ENCODE peak calls at places on chromosomes 3 and 15, in nine cellular contexts. U, Y, B, N, Q, D, E, R and S are unnamed samples.

GRCh38 chr3:134038071-134038491 is 8.4 kb upstream of the SLCO2A1 start:
- DNase-seq in U (peak; percentile 3), Y (no peak), B (no peak), N (no peak), Q (no peak), D (no peak), E (no peak), R (no peak), S (no peak)

GRCh38 chr3:183008799-183009198 is 28.5 kb upstream of the DCUN1D1 start:
- DNase-seq in U (no peak), Y (no peak), B (no peak), N (peak; percentile 68), Q (no peak), D (no peak), E (no peak), R (no peak), S (no peak)

GRCh38 chr3:62046326-62046725 is 327.0 kb downstream of the FEZF2 start:
- DNase-seq in U (peak; percentile 34), Y (no peak), B (no peak), N (no peak), Q (no peak), D (no peak), E (no peak), R (no peak), S (no peak)

GRCh38 chr15:62021991-62022600 is 38.2 kb downstream of the VPS13C start:
- DNase-seq in U (peak; percentile 3), Y (no peak), B (no peak), N (no peak), Q (no peak), D (peak; percentile 15), E (no peak), R (peak; percentile 36), S (no peak)

GRCh38 chr15:77830041-77830440 is 197.3 kb upstream of the LINGO1 start:
- DNase-seq in U (peak; percentile 86), Y (peak; percentile 31), B (no peak), N (peak; percentile 55), Q (peak; percentile 14), D (no peak), E (no peak), R (no peak), S (no peak)

GRCh38 chr15:64921711-64922110 is 10.0 kb downstream of the ANKDD1A start:
- DNase-seq in U (no peak), Y (peak; percentile 9), B (no peak), N (no peak), Q (no peak), D (no peak), E (peak; percentile 57), R (peak; percentile 82), S (no peak)

GRCh38 chr3:177934001-177934891 is 602.0 kb upstream of the KCNMB2 start:
- DNase-seq in U (peak; percentile 93), Y (no peak), B (peak; percentile 22), N (peak; percentile 27), Q (no peak), D (peak; percentile 14), E (no peak), R (peak; percentile 21), S (no peak)

GRCh38 chr15:57915827-57916531 is 149.5 kb downstream of the ALDH1A2 start:
- DNase-seq in U (peak; percentile 10), Y (no peak), B (no peak), N (no peak), Q (no peak), D (no peak), E (no peak), R (no peak), S (no peak)

GRCh38 chr15:46703352-46703861 is 1013.9 kb upstream of the SEMA6D start:
- DNase-seq in U (no peak), Y (no peak), B (no peak), N (no peak), Q (no peak), D (no peak), E (no peak), R (no peak), S (no peak)

GRCh38 chr15:92645051-92645631 is 10.4 kb downstream of the FAM174B start:
- DNase-seq in U (no peak), Y (no peak), B (no peak), N (no peak), Q (no peak), D (no peak), E (no peak), R (peak; percentile 72), S (no peak)

GRCh38 chr3:184566441-184567414 is 5.1 kb downstream of the EPHB3 start:
- DNase-seq in U (no peak), Y (peak; percentile 56), B (peak; percentile 65), N (no peak), Q (peak; percentile 61), D (no peak), E (no peak), R (peak; percentile 67), S (no peak)

GRCh38 chr3:23968467-23969184 is 23.5 kb downstream of the NR1D2 start:
- DNase-seq in U (peak; percentile 32), Y (peak; percentile 80), B (no peak), N (peak; percentile 56), Q (no peak), D (no peak), E (no peak), R (peak; percentile 73), S (no peak)

GRCh38 chr15:62779041-62779810 is 263.3 kb upstream of the TPM1 start:
- DNase-seq in U (peak; percentile 79), Y (no peak), B (peak; percentile 37), N (peak; percentile 48), Q (no peak), D (no peak), E (no peak), R (peak; percentile 14), S (peak; percentile 72)

GRCh38 chr3:106339551-106339950 is 470.7 kb upstream of the CBLB start:
- DNase-seq in U (no peak), Y (peak; percentile 20), B (no peak), N (no peak), Q (no peak), D (no peak), E (no peak), R (peak; percentile 52), S (no peak)

GRCh38 chr15:45087513-45087912 is 26.5 kb downstream of the DUOX2 start:
- DNase-seq in U (no peak), Y (no peak), B (no peak), N (no peak), Q (no peak), D (peak; percentile 38), E (no peak), R (no peak), S (no peak)

DNA sequence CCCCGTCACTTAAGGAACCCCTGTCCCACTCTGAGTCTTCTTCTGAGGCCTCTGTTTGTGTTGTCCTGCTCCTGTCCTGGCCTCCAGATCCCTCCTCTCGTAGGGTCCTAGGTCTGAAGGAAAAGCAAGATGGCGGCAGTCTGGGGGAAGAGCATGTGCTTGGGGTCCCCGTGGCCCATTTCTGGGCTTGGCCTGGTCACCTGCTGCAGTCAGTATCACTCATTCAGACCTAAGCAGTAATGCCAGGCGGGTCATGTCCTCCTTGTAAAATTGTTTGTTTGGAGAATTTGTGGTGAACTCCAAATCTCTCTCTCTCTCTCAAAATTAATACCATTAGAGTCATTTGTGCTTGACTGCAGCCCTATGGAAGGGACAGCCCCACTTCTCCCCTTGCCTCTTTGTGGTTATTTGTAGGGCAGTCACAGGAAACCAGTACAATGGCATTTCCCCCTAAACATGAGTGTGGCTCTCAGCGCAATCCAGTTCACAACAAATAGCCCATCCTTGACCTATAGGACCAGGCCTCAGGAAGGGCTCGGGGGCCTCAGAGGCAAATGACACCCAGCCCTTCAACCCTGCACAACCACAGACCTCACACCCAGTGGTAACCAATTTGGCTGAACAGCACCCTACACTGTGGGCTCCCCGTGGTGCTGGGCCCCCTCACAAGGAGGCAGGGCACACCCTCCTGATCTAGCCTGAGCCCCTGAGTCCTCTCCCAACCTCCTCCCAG is 173.5 kb downstream of the OR4M2 start:
- DNase-seq in U (no peak), Y (no peak), B (no peak), N (no peak), Q (peak; percentile 69), D (no peak), E (no peak), R (no peak), S (no peak)
- H3K9me3 ChIP-seq in U (peaks cover 5% of the 10 kb centered on the region), Y (no peaks in the 10 kb centered on the region), B (no peaks in the 10 kb centered on the region), N (peaks cover 7% of the 10 kb centered on the region), Q (no peaks in the 10 kb centered on the region), D (no peaks in the 10 kb centered on the region), E (no peaks in the 10 kb centered on the region), R (peaks cover 32% of the 10 kb centered on the region), S (no peaks in the 10 kb centered on the region)

DNA sequence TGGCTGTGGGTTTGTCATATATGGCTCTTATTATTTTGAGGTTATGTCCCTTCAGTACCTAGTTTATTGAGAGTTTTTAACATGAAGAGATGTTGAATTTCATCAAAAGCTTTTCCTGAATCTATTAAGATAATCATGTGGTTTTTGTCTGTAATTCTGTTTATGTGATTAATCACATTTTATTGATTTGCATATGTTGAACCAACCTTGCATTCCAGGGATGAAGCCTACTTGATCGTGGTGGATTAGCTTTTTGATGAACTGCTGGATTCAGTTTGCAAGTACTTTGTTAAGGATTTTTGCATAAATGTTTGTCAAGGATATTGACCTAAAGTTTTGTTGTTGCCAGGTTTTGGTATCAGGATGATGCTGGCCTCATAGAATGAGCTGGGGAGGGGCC is 33.1 kb upstream of the IQCF2 start:
- DNase-seq in U (no peak), Y (no peak), B (no peak), N (no peak), Q (no peak), D (no peak), E (no peak), R (no peak), S (no peak)
- H3K4me3 ChIP-seq in U (no peak overlapping the region), Y (no peak overlapping the region), B (no peak overlapping the region), N (no peak overlapping the region), Q (no peak overlapping the region), D (no peak overlapping the region), E (no peak overlapping the region), R (no peak overlapping the region), S (no peak overlapping the region)

GRCh38 chr15:80073197-80073596 is 13.7 kb downstream of the ZFAND6 start:
- DNase-seq in U (no peak), Y (no peak), B (no peak), N (no peak), Q (no peak), D (no peak), E (no peak), R (no peak), S (no peak)
- H3K4me1 ChIP-seq in U (peaks cover 41% of the 10 kb centered on the region), Y (peaks cover 8% of the 10 kb centered on the region), B (peaks cover 54% of the 10 kb centered on the region), N (peaks cover 3% of the 10 kb centered on the region), Q (peaks cover 3% of the 10 kb centered on the region), D (peaks cover 91% of the 10 kb centered on the region), E (peaks cover 37% of the 10 kb centered on the region), R (peaks cover 32% of the 10 kb centered on the region), S (no peaks in the 10 kb centered on the region)

GRCh38 chr3:38581774-38582173 is 67.7 kb downstream of the SCN5A start:
- DNase-seq in U (no peak), Y (no peak), B (no peak), N (no peak), Q (peak; percentile 24), D (no peak), E (peak; percentile 45), R (no peak), S (peak; percentile 52)

GRCh38 chr3:38585791-38586420 is 63.6 kb downstream of the SCN5A start:
- DNase-seq in U (no peak), Y (no peak), B (peak; percentile 7), N (no peak), Q (peak; percentile 33), D (no peak), E (peak; percentile 27), R (no peak), S (peak; percentile 48)

GRCh38 chr3:38582941-38583645 is 66.4 kb downstream of the SCN5A start:
- DNase-seq in U (no peak), Y (no peak), B (no peak), N (no peak), Q (peak; percentile 51), D (no peak), E (peak; percentile 48), R (no peak), S (peak; percentile 44)

GRCh38 chr3:38582316-38582715 is 67.2 kb downstream of the SCN5A start:
- DNase-seq in U (no peak), Y (no peak), B (no peak), N (no peak), Q (no peak), D (no peak), E (peak; percentile 13), R (no peak), S (peak; percentile 16)

GRCh38 chr3:38583688-38584087 is 65.8 kb downstream of the SCN5A start:
- DNase-seq in U (no peak), Y (no peak), B (no peak), N (no peak), Q (peak; percentile 30), D (no peak), E (peak; percentile 37), R (no peak), S (peak; percentile 42)
- H3K9me3 ChIP-seq in U (no peaks in the 10 kb centered on the region), Y (no peaks in the 10 kb centered on the region), B (no peaks in the 10 kb centered on the region), N (no peaks in the 10 kb centered on the region), Q (no peaks in the 10 kb centered on the region), D (no peaks in the 10 kb centered on the region), E (no peaks in the 10 kb centered on the region), R (no peaks in the 10 kb centered on the region), S (no peaks in the 10 kb centered on the region)